ENCODE peak calls at places on chromosomes 16 and 17, in five cellular contexts. One of them, this sample, is unnamed. For H3K36me3, the result is how much of the 10 kb centered on the place peaks cover.

GRCh38 chr16:2531371-2531695 is at the start of gene CEMP1:
- ATAC-seq in K562: no peak
- ATAC-seq in GM12878: no peak
- ATAC-seq in upper lobe of left lung: no peak
- ATAC-seq in HepG2: no peak
- ATAC-seq in this sample: no peak

GRCh38 chr16:72612718-72613117 is 435.2 kb downstream of the ZFHX3 start:
- ATAC-seq in K562: no peak
- ATAC-seq in GM12878: no peak
- ATAC-seq in upper lobe of left lung: no peak
- ATAC-seq in HepG2: no peak
- ATAC-seq in this sample: no peak

GRCh38 chr17:58630883-58631522 is 60.8 kb downstream of the TEX14 start:
- ATAC-seq in K562: no peak
- ATAC-seq in GM12878: peak
- ATAC-seq in upper lobe of left lung: no peak
- ATAC-seq in HepG2: no peak
- ATAC-seq in this sample: no peak

GRCh38 chr16:24635900-24636610 is 93.4 kb upstream of the TNRC6A start:
- ATAC-seq in K562: no peak
- ATAC-seq in GM12878: no peak
- ATAC-seq in upper lobe of left lung: peak
- ATAC-seq in HepG2: no peak
- ATAC-seq in this sample: peak

GRCh38 chr17:64573214-64573613 is 66.4 kb downstream of the CEP95 start:
- ATAC-seq in K562: peak
- ATAC-seq in GM12878: peak
- ATAC-seq in upper lobe of left lung: no peak
- ATAC-seq in HepG2: no peak
- ATAC-seq in this sample: no peak

GRCh38 chr17:20074489-20074888 is 65.3 kb downstream of the SPECC1 start:
- ATAC-seq in K562: no peak
- ATAC-seq in GM12878: peak
- ATAC-seq in upper lobe of left lung: peak
- ATAC-seq in HepG2: no peak
- ATAC-seq in this sample: no peak

GRCh38 chr16:49183911-49184310 is 97.7 kb downstream of the CBLN1 start:
- ATAC-seq in K562: peak
- ATAC-seq in GM12878: peak
- ATAC-seq in upper lobe of left lung: no peak
- ATAC-seq in HepG2: peak
- ATAC-seq in this sample: no peak

GRCh38 chr17:81869221-81870154 is 1.6 kb downstream of the ARHGDIA start:
- ATAC-seq in K562: peak
- ATAC-seq in GM12878: peak
- ATAC-seq in upper lobe of left lung: peak
- ATAC-seq in HepG2: peak
- ATAC-seq in this sample: peak

GRCh38 chr17:81295678-81296381 is 723 bp upstream of the SLC38A10 start:
- ATAC-seq in K562: peak
- ATAC-seq in GM12878: peak
- ATAC-seq in upper lobe of left lung: no peak
- ATAC-seq in HepG2: peak
- ATAC-seq in this sample: peak

GRCh38 chr17:58208344-58208743 is 10.7 kb downstream of the MKS1 start:
- ATAC-seq in K562: no peak
- ATAC-seq in GM12878: no peak
- ATAC-seq in upper lobe of left lung: no peak
- ATAC-seq in HepG2: no peak
- ATAC-seq in this sample: no peak

GRCh38 chr16:30064746-30065111 is 831 bp upstream of the ALDOA start:
- ATAC-seq in K562: no peak
- ATAC-seq in GM12878: peak
- ATAC-seq in upper lobe of left lung: peak
- ATAC-seq in HepG2: no peak
- ATAC-seq in this sample: no peak

GRCh38 chr17:39820541-39820940 is 43.6 kb downstream of the IKZF3 start:
- ATAC-seq in K562: peak
- ATAC-seq in GM12878: peak
- ATAC-seq in upper lobe of left lung: no peak
- ATAC-seq in HepG2: no peak
- ATAC-seq in this sample: no peak

GRCh38 chr16:13665876-13666275 is 254.1 kb upstream of the ERCC4 start:
- ATAC-seq in K562: no peak
- ATAC-seq in GM12878: no peak
- ATAC-seq in upper lobe of left lung: no peak
- ATAC-seq in HepG2: no peak
- ATAC-seq in this sample: no peak

GRCh38 chr16:73032548-73033270 is 15.2 kb downstream of the ZFHX3 start:
- ATAC-seq in K562: no peak
- ATAC-seq in GM12878: peak
- ATAC-seq in upper lobe of left lung: no peak
- ATAC-seq in HepG2: no peak
- ATAC-seq in this sample: no peak

GRCh38 chr17:10976401-10976800 is 138.5 kb upstream of the PIRT start:
- ATAC-seq in K562: no peak
- ATAC-seq in GM12878: no peak
- ATAC-seq in upper lobe of left lung: no peak
- ATAC-seq in HepG2: no peak
- ATAC-seq in this sample: no peak

GRCh38 chr17:28861393-28862203 is 6.8 kb downstream of the ERAL1 start:
- ATAC-seq in K562: peak
- ATAC-seq in GM12878: no peak
- ATAC-seq in upper lobe of left lung: no peak
- ATAC-seq in HepG2: peak
- ATAC-seq in this sample: no peak

GRCh38 chr16:54236761-54237160 is 49.8 kb downstream of the IRX3 start:
- ATAC-seq in K562: no peak
- ATAC-seq in GM12878: no peak
- ATAC-seq in upper lobe of left lung: no peak
- ATAC-seq in HepG2: no peak
- ATAC-seq in this sample: no peak

GRCh38 chr17:78437508-78438169 is 59.2 kb downstream of the PGS1 start:
- ATAC-seq in K562: no peak
- ATAC-seq in GM12878: no peak
- ATAC-seq in upper lobe of left lung: no peak
- ATAC-seq in HepG2: no peak
- ATAC-seq in this sample: no peak

GRCh38 chr17:2111691-2112090 is 56.8 kb downstream of the HIC1 start:
- ATAC-seq in K562: no peak
- ATAC-seq in GM12878: no peak
- ATAC-seq in upper lobe of left lung: no peak
- ATAC-seq in HepG2: no peak
- ATAC-seq in this sample: no peak

GRCh38 chr16:17847234-17847795 is 376.6 kb upstream of the XYLT1 start:
- ATAC-seq in K562: no peak
- ATAC-seq in GM12878: no peak
- ATAC-seq in upper lobe of left lung: no peak
- ATAC-seq in HepG2: peak
- ATAC-seq in this sample: no peak

GRCh38 chr17:75087182-75087557 is 584 bp upstream of the SLC16A5 start:
- ATAC-seq in K562: peak
- ATAC-seq in GM12878: peak
- ATAC-seq in upper lobe of left lung: no peak
- ATAC-seq in HepG2: no peak
- ATAC-seq in this sample: no peak

GRCh38 chr17:48726916-48727286 is 1.6 kb downstream of the HOXB13 start:
- ATAC-seq in K562: no peak
- ATAC-seq in GM12878: no peak
- ATAC-seq in upper lobe of left lung: no peak
- ATAC-seq in HepG2: no peak
- ATAC-seq in this sample: no peak

GRCh38 chr16:68790130-68790761 is 53.1 kb upstream of the TANGO6 start:
- ATAC-seq in K562: no peak
- ATAC-seq in GM12878: no peak
- ATAC-seq in upper lobe of left lung: peak
- ATAC-seq in HepG2: peak
- ATAC-seq in this sample: no peak

GRCh38 chr17:76197911-76198310 is 42.4 kb downstream of the RNF157 start:
- ATAC-seq in K562: peak
- ATAC-seq in GM12878: no peak
- ATAC-seq in upper lobe of left lung: no peak
- ATAC-seq in HepG2: no peak
- ATAC-seq in this sample: no peak

GRCh38 chr17:45740553-45741330 is 43.4 kb upstream of the CRHR1 start:
- ATAC-seq in K562: peak
- ATAC-seq in GM12878: peak
- ATAC-seq in upper lobe of left lung: no peak
- ATAC-seq in HepG2: peak
- ATAC-seq in this sample: no peak

GRCh38 chr17:76208120-76208519 is 32.2 kb downstream of the RNF157 start:
- ATAC-seq in K562: no peak
- ATAC-seq in GM12878: peak
- ATAC-seq in upper lobe of left lung: no peak
- ATAC-seq in HepG2: no peak
- ATAC-seq in this sample: no peak

DNA sequence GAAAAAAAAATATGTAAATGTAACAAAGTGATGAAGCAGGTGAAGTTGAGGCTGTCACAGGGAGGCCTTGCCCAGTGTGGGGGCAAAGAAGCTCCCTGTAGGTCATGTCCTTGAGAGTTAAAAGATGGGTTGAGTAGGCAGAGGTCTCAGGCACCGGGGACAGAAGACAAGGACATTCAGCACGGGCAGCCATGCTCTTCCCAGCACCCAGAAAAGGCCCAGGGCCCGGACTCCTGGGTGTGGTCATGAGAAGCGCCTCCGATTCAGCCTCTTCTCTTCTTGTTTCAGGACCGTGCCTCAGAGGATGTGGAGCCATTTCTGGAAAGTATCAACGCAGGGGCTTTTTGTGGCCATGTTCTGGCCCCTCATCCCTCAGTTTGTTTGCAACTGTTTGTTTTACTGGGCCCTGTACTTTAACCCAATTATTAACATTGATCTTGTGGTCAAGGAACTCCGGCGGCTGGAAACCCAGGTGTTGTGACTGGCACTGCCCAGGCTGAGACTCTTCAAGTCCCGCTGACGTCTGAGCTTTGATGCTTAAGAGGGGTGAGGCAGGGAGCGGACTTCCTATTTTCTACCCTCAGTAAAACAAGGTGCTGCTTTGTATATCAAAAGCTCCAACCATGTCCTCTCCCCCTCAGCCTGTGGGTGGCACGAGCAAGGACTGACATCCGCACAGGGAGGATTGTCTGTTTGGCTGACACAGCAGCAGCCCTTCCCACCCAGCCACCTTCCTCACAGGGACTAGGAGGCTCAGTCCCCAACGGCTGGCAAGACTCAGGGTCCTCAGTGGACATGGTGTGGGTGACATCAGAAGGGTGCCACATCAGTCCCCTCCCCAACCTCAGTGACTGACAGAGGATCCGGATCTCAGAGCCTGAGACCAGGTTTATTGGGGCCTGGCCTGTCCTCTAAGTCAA is 26.5 kb downstream of the PLA2G10 start:
- ATAC-seq in K562: no peak
- ATAC-seq in GM12878: no peak
- ATAC-seq in upper lobe of left lung: peak
- ATAC-seq in HepG2: peak
- ATAC-seq in this sample: no peak
- H3K36me3 ChIP-seq in K562: half or more
- H3K36me3 ChIP-seq in GM12878: under half
- H3K36me3 ChIP-seq in upper lobe of left lung: under half
- H3K36me3 ChIP-seq in HepG2: under half
- H3K36me3 ChIP-seq in this sample: half or more

GRCh38 chr16:1446296-1447080 is 2.1 kb upstream of the CCDC154 start:
- ATAC-seq in K562: no peak
- ATAC-seq in GM12878: no peak
- ATAC-seq in upper lobe of left lung: no peak
- ATAC-seq in HepG2: no peak
- ATAC-seq in this sample: no peak
- TF ChIP-seq POLR2AphosphoS5 in K562: no peak
- TF ChIP-seq POLR2AphosphoS5 in GM12878: no peak
- TF ChIP-seq POLR2AphosphoS5 in upper lobe of left lung: no peak
- TF ChIP-seq POLR2AphosphoS5 in HepG2: no peak
- TF ChIP-seq POLR2AphosphoS5 in this sample: no peak

GRCh38 chr17:55639096-55639495 is 83.6 kb downstream of the TMEM100 start:
- ATAC-seq in K562: no peak
- ATAC-seq in GM12878: no peak
- ATAC-seq in upper lobe of left lung: no peak
- ATAC-seq in HepG2: no peak
- ATAC-seq in this sample: no peak

GRCh38 chr17:55635253-55635766 is 87.4 kb downstream of the TMEM100 start:
- ATAC-seq in K562: no peak
- ATAC-seq in GM12878: no peak
- ATAC-seq in upper lobe of left lung: peak
- ATAC-seq in HepG2: no peak
- ATAC-seq in this sample: no peak

GRCh38 chr17:55632893-55633292 is 89.8 kb downstream of the TMEM100 start:
- ATAC-seq in K562: no peak
- ATAC-seq in GM12878: no peak
- ATAC-seq in upper lobe of left lung: no peak
- ATAC-seq in HepG2: no peak
- ATAC-seq in this sample: peak

GRCh38 chr17:55632236-55632635 is 90.4 kb downstream of the TMEM100 start:
- ATAC-seq in K562: no peak
- ATAC-seq in GM12878: no peak
- ATAC-seq in upper lobe of left lung: no peak
- ATAC-seq in HepG2: no peak
- ATAC-seq in this sample: no peak

DNA sequence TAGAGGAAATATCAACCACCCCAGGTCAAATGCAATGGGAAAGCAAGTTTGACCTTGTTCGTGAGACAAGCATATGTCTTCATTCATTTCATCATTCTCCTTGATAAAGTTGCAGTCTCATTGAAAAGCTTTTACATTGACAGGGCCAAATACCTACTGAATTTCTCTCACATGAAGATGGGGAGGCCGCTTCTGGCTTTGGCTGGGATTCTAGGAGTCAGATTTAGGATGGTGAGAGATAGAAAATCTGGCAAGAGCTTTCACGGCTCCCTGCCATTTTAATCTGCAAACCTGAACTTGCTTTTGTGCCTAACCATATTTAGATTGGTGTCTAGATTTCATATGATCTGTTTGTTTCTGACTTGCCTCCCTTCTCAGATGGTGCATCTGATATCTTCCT is 88.0 kb downstream of the TMEM100 start:
- ATAC-seq in K562: no peak
- ATAC-seq in GM12878: no peak
- ATAC-seq in upper lobe of left lung: no peak
- ATAC-seq in HepG2: no peak
- ATAC-seq in this sample: no peak
- TF ChIP-seq EP300 in K562: no peak
- TF ChIP-seq EP300 in GM12878: no peak
- TF ChIP-seq EP300 in upper lobe of left lung: no peak
- TF ChIP-seq EP300 in HepG2: no peak
- TF ChIP-seq EP300 in this sample: no peak

DNA sequence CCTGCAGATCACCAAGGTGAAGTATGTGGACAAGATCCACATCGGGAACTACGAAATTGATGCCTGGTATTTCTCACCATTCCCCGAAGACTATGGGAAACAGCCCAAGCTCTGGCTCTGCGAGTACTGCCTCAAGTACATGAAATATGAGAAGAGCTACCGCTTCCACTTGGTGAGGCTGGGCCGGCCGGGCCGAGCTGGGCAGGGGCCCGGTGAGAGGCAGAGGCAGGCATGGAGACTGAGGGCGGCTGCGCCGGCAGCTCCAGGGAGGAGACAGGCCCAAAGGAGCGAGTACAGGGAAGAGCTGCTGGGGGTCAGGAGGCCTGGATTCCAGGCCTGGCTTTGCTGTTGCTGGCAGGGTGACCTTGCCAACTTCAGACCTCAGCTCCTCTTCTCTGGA is 8.3 kb downstream of the PRSS8 start:
- ATAC-seq in K562: no peak
- ATAC-seq in GM12878: no peak
- ATAC-seq in upper lobe of left lung: no peak
- ATAC-seq in HepG2: no peak
- ATAC-seq in this sample: no peak
- H3K36me3 ChIP-seq in K562: half or more
- H3K36me3 ChIP-seq in GM12878: under half
- H3K36me3 ChIP-seq in upper lobe of left lung: under half
- H3K36me3 ChIP-seq in HepG2: under half
- H3K36me3 ChIP-seq in this sample: under half